ENCODE peak calls at places on chromosomes 1 and 21, in nine cellular contexts. P is uterus, V is suprapubic skin, Y is breast epithelium, E is H1, S is IMR-90, K is esophagus squamous epithelium, O is prostate gland, T is adrenal gland. H is an unnamed sample.
A peak's percentile ranks its signal among the peaks of the same experiment; 100 is the strongest.

GRCh38 chr1:40847023-40847740 is 15.0 kb downstream of the CITED4 start:
- DNase-seq in P (no peak), V (no peak), Y (no peak), E (no peak), S (peak; percentile 18), K (no peak), O (no peak), T (no peak), H (no peak)

GRCh38 chr1:82013702-82014101 is 213.0 kb downstream of the ADGRL2 start:
- DNase-seq in P (no peak), V (no peak), Y (no peak), E (no peak), S (no peak), K (no peak), O (no peak), T (no peak), H (no peak)

GRCh38 chr21:29521872-29522271 is 223.2 kb downstream of the BACH1 start:
- DNase-seq in P (no peak), V (no peak), Y (no peak), E (no peak), S (no peak), K (no peak), O (no peak), T (no peak), H (no peak)

GRCh38 chr1:19639999-19640362 is 4.1 kb upstream of the NBL1 start:
- DNase-seq in P (no peak), V (no peak), Y (no peak), E (no peak), S (peak; percentile 34), K (no peak), O (peak; percentile 75), T (no peak), H (no peak)

GRCh38 chr21:45078877-45079281 is 4.5 kb downstream of the ADARB1 start:
- DNase-seq in P (no peak), V (no peak), Y (no peak), E (no peak), S (peak; percentile 85), K (no peak), O (no peak), T (no peak), H (no peak)

GRCh38 chr1:192550922-192551534 is 24.5 kb upstream of the RGS1 start:
- DNase-seq in P (no peak), V (no peak), Y (no peak), E (no peak), S (peak; percentile 88), K (no peak), O (no peak), T (no peak), H (no peak)

GRCh38 chr21:45364464-45365185 is 40.3 kb upstream of the COL18A1 start:
- DNase-seq in P (peak; percentile 68), V (no peak), Y (peak; percentile 47), E (no peak), S (peak; percentile 89), K (no peak), O (no peak), T (peak; percentile 27), H (peak; percentile 77)

GRCh38 chr21:26293291-26293946 is 122.8 kb upstream of the APP start:
- DNase-seq in P (no peak), V (no peak), Y (no peak), E (no peak), S (no peak), K (no peak), O (no peak), T (no peak), H (no peak)

GRCh38 chr1:212518188-212518951 is 85.7 kb downstream of the NENF start:
- DNase-seq in P (peak; percentile 25), V (no peak), Y (peak; percentile 87), E (no peak), S (peak; percentile 84), K (no peak), O (no peak), T (peak; percentile 74), H (peak; percentile 94)

GRCh38 chr1:97423397-97423796 is 497.4 kb downstream of the DPYD start:
- DNase-seq in P (no peak), V (no peak), Y (no peak), E (no peak), S (no peak), K (no peak), O (no peak), T (no peak), H (no peak)

GRCh38 chr1:151401125-151401788 is 1.9 kb downstream of the PSMB4 start:
- DNase-seq in P (no peak), V (no peak), Y (no peak), E (no peak), S (peak; percentile 11), K (no peak), O (no peak), T (no peak), H (no peak)

GRCh38 chr1:212482352-212483153 is 49.8 kb downstream of the NENF start:
- DNase-seq in P (no peak), V (no peak), Y (no peak), E (no peak), S (peak; percentile 51), K (no peak), O (no peak), T (no peak), H (no peak)

GRCh38 chr1:203038217-203038741 is 12.0 kb downstream of the PPFIA4 start:
- DNase-seq in P (peak; percentile 53), V (peak; percentile 55), Y (no peak), E (no peak), S (peak; percentile 78), K (no peak), O (no peak), T (peak; percentile 47), H (peak; percentile 80)

GRCh38 chr1:12188115-12188514 is 21.3 kb downstream of the TNFRSF1B start:
- DNase-seq in P (no peak), V (no peak), Y (no peak), E (no peak), S (peak; percentile 30), K (no peak), O (no peak), T (no peak), H (no peak)

GRCh38 chr1:214281902-214282695 is 1.1 kb downstream of the SMYD2 start:
- DNase-seq in P (peak; percentile 61), V (no peak), Y (no peak), E (no peak), S (peak; percentile 69), K (no peak), O (no peak), T (peak; percentile 60), H (no peak)

GRCh38 chr1:20426371-20426770 is 59.6 kb downstream of the CAMK2N1 start:
- DNase-seq in P (no peak), V (peak; percentile 15), Y (no peak), E (no peak), S (no peak), K (no peak), O (no peak), T (no peak), H (no peak)

GRCh38 chr1:8169364-8170058 is 143.4 kb upstream of the ERRFI1 start:
- DNase-seq in P (peak; percentile 82), V (no peak), Y (peak; percentile 83), E (no peak), S (peak; percentile 89), K (peak; percentile 19), O (peak; percentile 87), T (peak; percentile 59), H (no peak)

GRCh38 chr1:19154876-19155275 is 55.2 kb downstream of the UBR4 start:
- DNase-seq in P (no peak), V (no peak), Y (no peak), E (no peak), S (no peak), K (no peak), O (no peak), T (no peak), H (no peak)

GRCh38 chr21:39593522-39593921 is 19.2 kb upstream of the B3GALT5 start:
- DNase-seq in P (no peak), V (no peak), Y (no peak), E (no peak), S (no peak), K (no peak), O (no peak), T (no peak), H (no peak)

GRCh38 chr21:45020629-45021427 is 53.6 kb upstream of the ADARB1 start:
- DNase-seq in P (no peak), V (peak; percentile 76), Y (no peak), E (no peak), S (no peak), K (no peak), O (no peak), T (peak; percentile 7), H (peak; percentile 20)

DNA sequence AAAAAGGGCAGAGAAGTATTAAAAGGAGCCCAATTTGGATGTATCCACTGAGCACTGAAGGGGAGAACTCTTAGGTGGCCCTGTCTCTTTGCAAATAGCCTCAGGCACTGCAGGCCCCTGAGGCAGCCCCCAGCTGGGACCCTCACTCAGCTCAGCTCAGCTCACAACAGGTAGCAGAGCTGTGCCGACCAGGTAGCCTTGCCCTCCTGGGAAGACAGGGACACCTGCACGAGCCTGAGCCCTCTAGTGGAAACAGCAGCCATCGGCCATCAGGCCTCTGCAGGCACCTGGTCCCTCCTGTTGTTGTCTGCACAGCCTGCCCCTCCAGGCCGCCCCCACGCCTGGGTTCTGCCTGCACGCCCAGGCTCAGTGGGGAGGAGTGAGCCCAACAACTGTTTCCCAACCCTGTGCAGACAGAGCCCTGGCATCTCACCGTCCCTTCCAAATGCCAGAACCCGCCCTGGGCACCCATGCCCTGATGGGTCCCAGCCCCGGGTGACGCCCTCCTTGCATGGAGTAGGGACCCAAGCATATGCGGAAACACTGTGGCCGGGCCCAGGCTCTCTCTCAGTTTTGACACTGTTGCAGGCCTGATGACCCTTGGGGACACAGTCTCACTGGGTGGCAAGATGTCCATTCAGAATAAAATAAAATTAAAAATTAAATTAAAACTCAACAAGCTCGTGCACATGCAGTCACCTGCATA is 60.0 kb upstream of the AJAP1 start:
- DNase-seq in P (no peak), V (peak; percentile 76), Y (no peak), E (no peak), S (no peak), K (no peak), O (no peak), T (no peak), H (no peak)
- TF ChIP-seq CTCF in P (no peak), V (no peak), Y (no peak), E (peak; percentile 47), S (no peak), K (no peak), O (no peak), T (no peak), H (no peak)

GRCh38 chr1:1307908-1308755 is at the start of the genes ACAP3 and PUSL1:
- DNase-seq in P (peak; percentile 93), V (peak; percentile 96), Y (peak; percentile 86), E (no peak), S (peak; percentile 92), K (peak; percentile 52), O (peak; percentile 75), T (peak; percentile 90), H (peak; percentile 94)
- TF ChIP-seq POLR2A in P (no peak), V (no peak), Y (no peak), E (no peak), S (peak; percentile 69), K (no peak), O (peak; percentile 34), T (peak; percentile 53), H (no peak)

GRCh38 chr1:42157667-42158066 is 4.5 kb downstream of the GUCA2B start:
- DNase-seq in P (no peak), V (no peak), Y (no peak), E (no peak), S (no peak), K (no peak), O (no peak), T (no peak), H (no peak)
- TF ChIP-seq CTCF in P (no peak), V (no peak), Y (no peak), E (peak; percentile 19), S (no peak), K (no peak), O (no peak), T (no peak), H (no peak)

GRCh38 chr1:66919063-66919462 is 5.6 kb downstream of the DNAI4 start:
- DNase-seq in P (no peak), V (no peak), Y (no peak), E (no peak), S (no peak), K (no peak), O (no peak), T (no peak), H (no peak)
- TF ChIP-seq POLR2A in P (no peak), V (no peak), Y (no peak), E (no peak), S (no peak), K (no peak), O (no peak), T (no peak), H (no peak)

H was measured in heart left ventricle.